ENCODE peak calls at places on chromosomes 6 and 20, in six cellular contexts. J is SJSA1; X is H9; T is CD8-positive, alpha-beta memory T cell; F is body of pancreas; L is cardiac muscle cell. O is an unnamed sample.

GRCh38 chr6:156994215-156995076 is 217.3 kb downstream of the ARID1B start:
- DNase-seq in J (no peak), X (no peak), T (no peak), F (no peak), L (no peak), O (no peak)

GRCh38 chr6:97198181-97198580 is 84.8 kb downstream of the MMS22L start:
- DNase-seq in J (no peak), X (no peak), T (no peak), F (no peak), L (peak), O (no peak)

GRCh38 chr20:11807070-11807741 is 110.5 kb upstream of the BTBD3 start:
- DNase-seq in J (peak), X (no peak), T (no peak), F (no peak), L (peak), O (no peak)

GRCh38 chr6:44590471-44590870 is 203.0 kb downstream of the CDC5L start:
- DNase-seq in J (no peak), X (no peak), T (no peak), F (no peak), L (no peak), O (no peak)

GRCh38 chr6:157597461-157598312 is 216.7 kb downstream of the ZDHHC14 start:
- DNase-seq in J (peak), X (peak), T (peak), F (peak), L (peak), O (peak)

GRCh38 chr6:130964808-130965604 is 98.0 kb downstream of the EPB41L2 start:
- DNase-seq in J (no peak), X (no peak), T (no peak), F (no peak), L (no peak), O (no peak)

GRCh38 chr20:32988008-32988407 is 16.2 kb downstream of the SUN5 start:
- DNase-seq in J (no peak), X (no peak), T (no peak), F (no peak), L (no peak), O (no peak)

GRCh38 chr6:122818866-122819265 is 29.8 kb downstream of the SMPDL3A start:
- DNase-seq in J (no peak), X (no peak), T (no peak), F (no peak), L (no peak), O (no peak)

GRCh38 chr20:58892932-58893224 is 40.4 kb downstream of the GNAS start:
- DNase-seq in J (no peak), X (no peak), T (no peak), F (no peak), L (no peak), O (no peak)

GRCh38 chr20:46721476-46721875 is 12.0 kb downstream of the SLC2A10 start:
- DNase-seq in J (no peak), X (no peak), T (no peak), F (no peak), L (no peak), O (no peak)

GRCh38 chr20:46723039-46723438 is 13.6 kb downstream of the SLC2A10 start:
- DNase-seq in J (no peak), X (no peak), T (no peak), F (no peak), L (no peak), O (no peak)

GRCh38 chr20:46722450-46722849 is 13.0 kb downstream of the SLC2A10 start:
- DNase-seq in J (no peak), X (no peak), T (no peak), F (no peak), L (no peak), O (no peak)

GRCh38 chr20:46725186-46726165 is 16.0 kb downstream of the SLC2A10 start:
- DNase-seq in J (no peak), X (no peak), T (no peak), F (no peak), L (no peak), O (no peak)

GRCh38 chr20:46724343-46724959 is 15.0 kb downstream of the SLC2A10 start:
- DNase-seq in J (no peak), X (no peak), T (no peak), F (no peak), L (no peak), O (no peak)
- H3K27ac ChIP-seq in J (no peak), X (no peak), T (no peak), F (no peak), L (no peak), O (no peak)

DNA sequence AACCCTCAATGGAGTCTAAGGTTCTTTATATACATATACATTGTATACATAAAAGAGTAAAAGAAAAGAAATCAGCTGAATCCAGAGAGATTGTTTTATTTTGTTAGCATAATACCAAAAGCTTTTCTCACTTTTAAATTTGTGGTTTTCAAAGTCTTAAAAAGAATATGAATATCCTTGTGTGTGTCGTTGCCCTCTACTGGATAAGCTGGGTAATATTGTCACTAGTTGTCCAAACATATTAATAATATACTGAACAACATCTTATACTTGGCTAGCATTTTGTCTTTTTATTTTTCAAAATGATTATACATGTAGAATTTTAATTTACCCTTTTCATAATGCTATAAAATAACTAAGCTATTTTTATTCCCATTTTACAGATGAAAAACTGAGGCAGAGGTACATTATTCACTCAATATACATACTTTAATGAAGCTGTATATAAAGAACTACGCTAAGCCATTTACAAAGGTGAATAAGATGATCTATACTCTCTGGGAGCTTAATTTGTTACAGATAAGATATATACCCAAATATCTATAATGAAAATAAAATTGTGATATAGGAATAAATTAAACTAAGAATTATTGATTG is 531.7 kb downstream of the TFAP2B start:
- DNase-seq in J (no peak), X (no peak), T (no peak), F (no peak), L (no peak), O (no peak)
- H3K27ac ChIP-seq in J (no peak), X (no peak), T (no peak), F (no peak), L (no peak), O (no peak)

GRCh38 chr20:8018928-8019177 is 708 bp downstream of the TMX4 start:
- DNase-seq in J (no peak), X (no peak), T (no peak), F (no peak), L (peak), O (no peak)
- H3K27ac ChIP-seq in J (peak), X (no peak), T (peak), F (peak), L (peak), O (peak)

DNA sequence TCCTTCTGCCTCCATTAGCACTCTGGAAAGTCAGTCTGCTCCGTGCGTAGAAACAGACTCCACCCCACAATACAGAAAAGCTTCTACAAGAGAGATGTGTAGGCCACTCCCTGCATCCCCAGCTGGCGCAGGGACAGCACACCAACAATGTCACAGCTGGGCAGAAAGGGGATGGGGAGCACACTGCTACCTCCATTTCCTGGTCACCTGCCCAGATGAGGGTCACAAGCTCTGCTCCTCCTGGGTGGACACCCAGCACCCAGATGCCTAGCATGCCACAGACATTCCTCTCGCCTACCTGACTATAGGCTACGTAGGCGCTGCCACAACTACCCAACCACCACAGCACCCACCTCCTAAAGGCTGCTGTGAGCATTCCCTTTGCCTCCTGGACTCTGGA is 12.2 kb downstream of the BEND3 start:
- DNase-seq in J (no peak), X (peak), T (no peak), F (no peak), L (no peak), O (no peak)
- H3K27ac ChIP-seq in J (no peak), X (no peak), T (no peak), F (no peak), L (peak), O (no peak)

GRCh38 chr20:47411161-47411560 is 54.7 kb upstream of the ZMYND8 start:
- DNase-seq in J (no peak), X (no peak), T (no peak), F (no peak), L (no peak), O (no peak)

GRCh38 chr20:47417245-47418060 is 61.0 kb upstream of the ZMYND8 start:
- DNase-seq in J (no peak), X (no peak), T (no peak), F (no peak), L (no peak), O (no peak)

GRCh38 chr20:47413189-47413588 is 56.7 kb upstream of the ZMYND8 start:
- DNase-seq in J (no peak), X (no peak), T (no peak), F (no peak), L (no peak), O (no peak)

GRCh38 chr20:47406849-47407682 is 50.6 kb upstream of the ZMYND8 start:
- DNase-seq in J (no peak), X (no peak), T (no peak), F (no peak), L (no peak), O (no peak)

DNA sequence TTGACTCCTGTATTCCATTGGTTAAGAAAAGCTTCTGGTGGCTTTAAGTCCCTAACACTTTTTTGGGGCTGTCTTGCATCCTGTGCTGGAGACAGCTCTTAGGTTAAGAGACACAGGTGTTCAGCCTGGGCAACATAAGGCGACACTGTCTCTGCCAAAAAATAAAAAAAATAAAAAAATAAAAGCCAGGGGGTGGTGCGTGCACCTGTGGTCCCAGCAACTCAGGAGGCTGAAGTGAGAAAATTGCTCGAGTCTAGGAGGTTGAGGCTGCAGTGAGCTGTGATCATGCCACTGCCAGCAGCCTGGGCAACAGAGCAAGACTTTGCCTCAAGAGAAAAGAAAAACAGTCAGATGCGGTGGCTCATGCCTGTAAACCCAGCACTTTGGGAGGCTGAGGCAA is 55.6 kb upstream of the ZMYND8 start:
- DNase-seq in J (no peak), X (no peak), T (no peak), F (no peak), L (no peak), O (no peak)
- H3K27ac ChIP-seq in J (no peak), X (no peak), T (no peak), F (no peak), L (no peak), O (no peak)

O was measured in substantia nigra.